ENCODE peak calls at places on chromosomes 13 and 19, in eight cellular contexts. One of them, this sample, is unnamed.

GRCh38 chr19:18397242-18398202 is at the start of gene LRRC25:
- DNase-seq in HEK293T: no peak
- DNase-seq in activated effector memory CD4-positive, alpha-beta T cell treated with anti-CD3 and anti-CD28 coated beads, Interleukin-2, amount 50 U/mL, for 16 hours: no peak
- DNase-seq in Caki2: no peak
- DNase-seq in stimulated activated CD4-positive, alpha-beta T cell treated with anti-CD3 and anti-CD28 coated beads, Interleukin-4, amount 100 ng/mL, for 4 hours: no peak
- DNase-seq in stomach: no peak
- DNase-seq in T-helper 17 cell: no peak
- DNase-seq in HCT116: no peak
- DNase-seq in this sample: peak

GRCh38 chr19:13978721-13979191 is 26.4 kb downstream of the DCAF15 start:
- DNase-seq in stimulated activated CD4-positive, alpha-beta T cell treated with anti-CD3 and anti-CD28 coated beads, Interleukin-4, amount 100 ng/mL, for 4 hours: no peak
- DNase-seq in HEK293T: no peak
- DNase-seq in HCT116: no peak
- DNase-seq in stomach: no peak
- DNase-seq in T-helper 17 cell: no peak
- DNase-seq in activated effector memory CD4-positive, alpha-beta T cell treated with anti-CD3 and anti-CD28 coated beads, Interleukin-2, amount 50 U/mL, for 16 hours: no peak
- DNase-seq in Caki2: no peak
- DNase-seq in this sample: no peak

GRCh38 chr19:42410371-42410770 is 16.8 kb downstream of the LIPE start:
- DNase-seq in HCT116: no peak
- DNase-seq in HEK293T: no peak
- DNase-seq in stomach: no peak
- DNase-seq in activated effector memory CD4-positive, alpha-beta T cell treated with anti-CD3 and anti-CD28 coated beads, Interleukin-2, amount 50 U/mL, for 16 hours: no peak
- DNase-seq in Caki2: no peak
- DNase-seq in T-helper 17 cell: no peak
- DNase-seq in stimulated activated CD4-positive, alpha-beta T cell treated with anti-CD3 and anti-CD28 coated beads, Interleukin-4, amount 100 ng/mL, for 4 hours: no peak
- DNase-seq in this sample: no peak

GRCh38 chr19:48413879-48414623 is 20.6 kb downstream of the GRIN2D start:
- DNase-seq in Caki2: peak
- DNase-seq in stomach: no peak
- DNase-seq in T-helper 17 cell: no peak
- DNase-seq in HEK293T: no peak
- DNase-seq in stimulated activated CD4-positive, alpha-beta T cell treated with anti-CD3 and anti-CD28 coated beads, Interleukin-4, amount 100 ng/mL, for 4 hours: no peak
- DNase-seq in HCT116: no peak
- DNase-seq in activated effector memory CD4-positive, alpha-beta T cell treated with anti-CD3 and anti-CD28 coated beads, Interleukin-2, amount 50 U/mL, for 16 hours: no peak
- DNase-seq in this sample: no peak

GRCh38 chr19:49678970-49679831 is 2.1 kb downstream of the PRMT1 start:
- DNase-seq in T-helper 17 cell: no peak
- DNase-seq in activated effector memory CD4-positive, alpha-beta T cell treated with anti-CD3 and anti-CD28 coated beads, Interleukin-2, amount 50 U/mL, for 16 hours: no peak
- DNase-seq in Caki2: no peak
- DNase-seq in HCT116: no peak
- DNase-seq in stomach: no peak
- DNase-seq in stimulated activated CD4-positive, alpha-beta T cell treated with anti-CD3 and anti-CD28 coated beads, Interleukin-4, amount 100 ng/mL, for 4 hours: no peak
- DNase-seq in HEK293T: no peak
- DNase-seq in this sample: no peak

GRCh38 chr13:48319458-48320395 is 16.2 kb downstream of the RB1 start:
- DNase-seq in Caki2: no peak
- DNase-seq in activated effector memory CD4-positive, alpha-beta T cell treated with anti-CD3 and anti-CD28 coated beads, Interleukin-2, amount 50 U/mL, for 16 hours: peak
- DNase-seq in HCT116: no peak
- DNase-seq in HEK293T: no peak
- DNase-seq in stomach: no peak
- DNase-seq in stimulated activated CD4-positive, alpha-beta T cell treated with anti-CD3 and anti-CD28 coated beads, Interleukin-4, amount 100 ng/mL, for 4 hours: no peak
- DNase-seq in T-helper 17 cell: no peak
- DNase-seq in this sample: no peak

GRCh38 chr13:93716623-93717022 is 490.0 kb downstream of the GPC6 start:
- DNase-seq in stimulated activated CD4-positive, alpha-beta T cell treated with anti-CD3 and anti-CD28 coated beads, Interleukin-4, amount 100 ng/mL, for 4 hours: no peak
- DNase-seq in stomach: no peak
- DNase-seq in Caki2: no peak
- DNase-seq in activated effector memory CD4-positive, alpha-beta T cell treated with anti-CD3 and anti-CD28 coated beads, Interleukin-2, amount 50 U/mL, for 16 hours: no peak
- DNase-seq in T-helper 17 cell: no peak
- DNase-seq in HEK293T: no peak
- DNase-seq in HCT116: no peak
- DNase-seq in this sample: no peak

GRCh38 chr13:37709318-37709717 is 110.8 kb upstream of the POSTN start:
- DNase-seq in HEK293T: no peak
- DNase-seq in Caki2: no peak
- DNase-seq in HCT116: no peak
- DNase-seq in activated effector memory CD4-positive, alpha-beta T cell treated with anti-CD3 and anti-CD28 coated beads, Interleukin-2, amount 50 U/mL, for 16 hours: no peak
- DNase-seq in stimulated activated CD4-positive, alpha-beta T cell treated with anti-CD3 and anti-CD28 coated beads, Interleukin-4, amount 100 ng/mL, for 4 hours: no peak
- DNase-seq in stomach: no peak
- DNase-seq in T-helper 17 cell: no peak
- DNase-seq in this sample: no peak

GRCh38 chr19:53947624-53948023 is 15.1 kb upstream of the CACNG8 start:
- DNase-seq in stimulated activated CD4-positive, alpha-beta T cell treated with anti-CD3 and anti-CD28 coated beads, Interleukin-4, amount 100 ng/mL, for 4 hours: no peak
- DNase-seq in HCT116: peak
- DNase-seq in activated effector memory CD4-positive, alpha-beta T cell treated with anti-CD3 and anti-CD28 coated beads, Interleukin-2, amount 50 U/mL, for 16 hours: no peak
- DNase-seq in HEK293T: peak
- DNase-seq in Caki2: no peak
- DNase-seq in stomach: no peak
- DNase-seq in T-helper 17 cell: no peak
- DNase-seq in this sample: no peak

GRCh38 chr19:43562698-43563241 is 12.6 kb downstream of the XRCC1 start:
- DNase-seq in stomach: peak
- DNase-seq in stimulated activated CD4-positive, alpha-beta T cell treated with anti-CD3 and anti-CD28 coated beads, Interleukin-4, amount 100 ng/mL, for 4 hours: peak
- DNase-seq in Caki2: peak
- DNase-seq in T-helper 17 cell: peak
- DNase-seq in HCT116: no peak
- DNase-seq in activated effector memory CD4-positive, alpha-beta T cell treated with anti-CD3 and anti-CD28 coated beads, Interleukin-2, amount 50 U/mL, for 16 hours: peak
- DNase-seq in HEK293T: no peak
- DNase-seq in this sample: peak

GRCh38 chr13:51067376-51068125 is 43.5 kb downstream of the C13orf42 start:
- DNase-seq in activated effector memory CD4-positive, alpha-beta T cell treated with anti-CD3 and anti-CD28 coated beads, Interleukin-2, amount 50 U/mL, for 16 hours: no peak
- DNase-seq in Caki2: no peak
- DNase-seq in stimulated activated CD4-positive, alpha-beta T cell treated with anti-CD3 and anti-CD28 coated beads, Interleukin-4, amount 100 ng/mL, for 4 hours: no peak
- DNase-seq in HEK293T: no peak
- DNase-seq in T-helper 17 cell: no peak
- DNase-seq in stomach: no peak
- DNase-seq in HCT116: no peak
- DNase-seq in this sample: no peak

GRCh38 chr19:56538254-56538760 is 441 bp upstream of the ZFP28 start:
- DNase-seq in stimulated activated CD4-positive, alpha-beta T cell treated with anti-CD3 and anti-CD28 coated beads, Interleukin-4, amount 100 ng/mL, for 4 hours: peak
- DNase-seq in Caki2: no peak
- DNase-seq in activated effector memory CD4-positive, alpha-beta T cell treated with anti-CD3 and anti-CD28 coated beads, Interleukin-2, amount 50 U/mL, for 16 hours: peak
- DNase-seq in HEK293T: peak
- DNase-seq in T-helper 17 cell: peak
- DNase-seq in stomach: peak
- DNase-seq in HCT116: no peak
- DNase-seq in this sample: peak

GRCh38 chr13:44487989-44488388 is 88.1 kb downstream of the TSC22D1 start:
- DNase-seq in stomach: no peak
- DNase-seq in Caki2: no peak
- DNase-seq in HCT116: no peak
- DNase-seq in HEK293T: no peak
- DNase-seq in stimulated activated CD4-positive, alpha-beta T cell treated with anti-CD3 and anti-CD28 coated beads, Interleukin-4, amount 100 ng/mL, for 4 hours: no peak
- DNase-seq in activated effector memory CD4-positive, alpha-beta T cell treated with anti-CD3 and anti-CD28 coated beads, Interleukin-2, amount 50 U/mL, for 16 hours: no peak
- DNase-seq in T-helper 17 cell: no peak
- DNase-seq in this sample: no peak

GRCh38 chr13:91498298-91498697 is 99.9 kb downstream of the GPC5 start:
- DNase-seq in HEK293T: no peak
- DNase-seq in T-helper 17 cell: no peak
- DNase-seq in Caki2: no peak
- DNase-seq in activated effector memory CD4-positive, alpha-beta T cell treated with anti-CD3 and anti-CD28 coated beads, Interleukin-2, amount 50 U/mL, for 16 hours: no peak
- DNase-seq in stomach: no peak
- DNase-seq in HCT116: no peak
- DNase-seq in stimulated activated CD4-positive, alpha-beta T cell treated with anti-CD3 and anti-CD28 coated beads, Interleukin-4, amount 100 ng/mL, for 4 hours: no peak
- DNase-seq in this sample: no peak

GRCh38 chr19:4748185-4748584 is 24.5 kb upstream of the DPP9 start:
- DNase-seq in stomach: no peak
- DNase-seq in stimulated activated CD4-positive, alpha-beta T cell treated with anti-CD3 and anti-CD28 coated beads, Interleukin-4, amount 100 ng/mL, for 4 hours: no peak
- DNase-seq in activated effector memory CD4-positive, alpha-beta T cell treated with anti-CD3 and anti-CD28 coated beads, Interleukin-2, amount 50 U/mL, for 16 hours: no peak
- DNase-seq in HCT116: no peak
- DNase-seq in Caki2: no peak
- DNase-seq in T-helper 17 cell: no peak
- DNase-seq in HEK293T: no peak
- DNase-seq in this sample: no peak

GRCh38 chr19:14370169-14370998 is 10.9 kb upstream of the ADGRE5 start:
- DNase-seq in activated effector memory CD4-positive, alpha-beta T cell treated with anti-CD3 and anti-CD28 coated beads, Interleukin-2, amount 50 U/mL, for 16 hours: peak
- DNase-seq in HEK293T: no peak
- DNase-seq in stomach: no peak
- DNase-seq in stimulated activated CD4-positive, alpha-beta T cell treated with anti-CD3 and anti-CD28 coated beads, Interleukin-4, amount 100 ng/mL, for 4 hours: peak
- DNase-seq in T-helper 17 cell: peak
- DNase-seq in Caki2: peak
- DNase-seq in HCT116: no peak
- DNase-seq in this sample: peak

GRCh38 chr13:112124100-112124499 is 57.2 kb downstream of the SOX1 start:
- DNase-seq in HEK293T: no peak
- DNase-seq in stimulated activated CD4-positive, alpha-beta T cell treated with anti-CD3 and anti-CD28 coated beads, Interleukin-4, amount 100 ng/mL, for 4 hours: no peak
- DNase-seq in T-helper 17 cell: no peak
- DNase-seq in activated effector memory CD4-positive, alpha-beta T cell treated with anti-CD3 and anti-CD28 coated beads, Interleukin-2, amount 50 U/mL, for 16 hours: no peak
- DNase-seq in Caki2: no peak
- DNase-seq in HCT116: no peak
- DNase-seq in stomach: no peak
- DNase-seq in this sample: no peak

GRCh38 chr19:41997121-41997850 is 3.3 kb upstream of the ATP1A3 start:
- DNase-seq in T-helper 17 cell: peak
- DNase-seq in stimulated activated CD4-positive, alpha-beta T cell treated with anti-CD3 and anti-CD28 coated beads, Interleukin-4, amount 100 ng/mL, for 4 hours: no peak
- DNase-seq in Caki2: peak
- DNase-seq in stomach: peak
- DNase-seq in HEK293T: peak
- DNase-seq in activated effector memory CD4-positive, alpha-beta T cell treated with anti-CD3 and anti-CD28 coated beads, Interleukin-2, amount 50 U/mL, for 16 hours: peak
- DNase-seq in HCT116: no peak
- DNase-seq in this sample: peak

GRCh38 chr19:46000497-46001246 is 5.4 kb downstream of the CCDC61 start:
- DNase-seq in activated effector memory CD4-positive, alpha-beta T cell treated with anti-CD3 and anti-CD28 coated beads, Interleukin-2, amount 50 U/mL, for 16 hours: peak
- DNase-seq in stimulated activated CD4-positive, alpha-beta T cell treated with anti-CD3 and anti-CD28 coated beads, Interleukin-4, amount 100 ng/mL, for 4 hours: peak
- DNase-seq in stomach: peak
- DNase-seq in HCT116: no peak
- DNase-seq in HEK293T: peak
- DNase-seq in T-helper 17 cell: peak
- DNase-seq in Caki2: no peak
- DNase-seq in this sample: peak

GRCh38 chr13:60267498-60268202 is 103.9 kb upstream of the DIAPH3 start:
- DNase-seq in activated effector memory CD4-positive, alpha-beta T cell treated with anti-CD3 and anti-CD28 coated beads, Interleukin-2, amount 50 U/mL, for 16 hours: no peak
- DNase-seq in stomach: no peak
- DNase-seq in HEK293T: no peak
- DNase-seq in HCT116: no peak
- DNase-seq in Caki2: peak
- DNase-seq in T-helper 17 cell: no peak
- DNase-seq in stimulated activated CD4-positive, alpha-beta T cell treated with anti-CD3 and anti-CD28 coated beads, Interleukin-4, amount 100 ng/mL, for 4 hours: no peak
- DNase-seq in this sample: peak

GRCh38 chr13:25380082-25380481 is 8.3 kb downstream of the ATP8A2 start:
- DNase-seq in T-helper 17 cell: no peak
- DNase-seq in stomach: no peak
- DNase-seq in Caki2: peak
- DNase-seq in HCT116: no peak
- DNase-seq in HEK293T: no peak
- DNase-seq in activated effector memory CD4-positive, alpha-beta T cell treated with anti-CD3 and anti-CD28 coated beads, Interleukin-2, amount 50 U/mL, for 16 hours: no peak
- DNase-seq in stimulated activated CD4-positive, alpha-beta T cell treated with anti-CD3 and anti-CD28 coated beads, Interleukin-4, amount 100 ng/mL, for 4 hours: no peak
- DNase-seq in this sample: no peak

GRCh38 chr19:677201-677600 is 1.0 kb downstream of the FSTL3 start:
- DNase-seq in stimulated activated CD4-positive, alpha-beta T cell treated with anti-CD3 and anti-CD28 coated beads, Interleukin-4, amount 100 ng/mL, for 4 hours: no peak
- DNase-seq in HEK293T: no peak
- DNase-seq in stomach: peak
- DNase-seq in Caki2: peak
- DNase-seq in activated effector memory CD4-positive, alpha-beta T cell treated with anti-CD3 and anti-CD28 coated beads, Interleukin-2, amount 50 U/mL, for 16 hours: no peak
- DNase-seq in T-helper 17 cell: no peak
- DNase-seq in HCT116: no peak
- DNase-seq in this sample: no peak

GRCh38 chr19:8396563-8397203 is 6.5 kb downstream of the RAB11B start:
- DNase-seq in stimulated activated CD4-positive, alpha-beta T cell treated with anti-CD3 and anti-CD28 coated beads, Interleukin-4, amount 100 ng/mL, for 4 hours: peak
- DNase-seq in stomach: peak
- DNase-seq in HEK293T: peak
- DNase-seq in HCT116: no peak
- DNase-seq in activated effector memory CD4-positive, alpha-beta T cell treated with anti-CD3 and anti-CD28 coated beads, Interleukin-2, amount 50 U/mL, for 16 hours: peak
- DNase-seq in Caki2: no peak
- DNase-seq in T-helper 17 cell: peak
- DNase-seq in this sample: peak

GRCh38 chr19:10899171-10899653 is 27.9 kb downstream of the CARM1 start:
- DNase-seq in T-helper 17 cell: no peak
- DNase-seq in stomach: peak
- DNase-seq in HCT116: no peak
- DNase-seq in Caki2: no peak
- DNase-seq in activated effector memory CD4-positive, alpha-beta T cell treated with anti-CD3 and anti-CD28 coated beads, Interleukin-2, amount 50 U/mL, for 16 hours: no peak
- DNase-seq in stimulated activated CD4-positive, alpha-beta T cell treated with anti-CD3 and anti-CD28 coated beads, Interleukin-4, amount 100 ng/mL, for 4 hours: no peak
- DNase-seq in HEK293T: no peak
- DNase-seq in this sample: no peak

GRCh38 chr19:57171551-57172081 is 4.3 kb upstream of the DUXA start:
- DNase-seq in HEK293T: peak
- DNase-seq in T-helper 17 cell: peak
- DNase-seq in stimulated activated CD4-positive, alpha-beta T cell treated with anti-CD3 and anti-CD28 coated beads, Interleukin-4, amount 100 ng/mL, for 4 hours: peak
- DNase-seq in Caki2: peak
- DNase-seq in stomach: no peak
- DNase-seq in HCT116: no peak
- DNase-seq in activated effector memory CD4-positive, alpha-beta T cell treated with anti-CD3 and anti-CD28 coated beads, Interleukin-2, amount 50 U/mL, for 16 hours: peak
- DNase-seq in this sample: peak

GRCh38 chr13:58946274-58946673 is 1217.5 kb downstream of the DIAPH3 start:
- DNase-seq in HCT116: no peak
- DNase-seq in HEK293T: no peak
- DNase-seq in stimulated activated CD4-positive, alpha-beta T cell treated with anti-CD3 and anti-CD28 coated beads, Interleukin-4, amount 100 ng/mL, for 4 hours: no peak
- DNase-seq in Caki2: no peak
- DNase-seq in activated effector memory CD4-positive, alpha-beta T cell treated with anti-CD3 and anti-CD28 coated beads, Interleukin-2, amount 50 U/mL, for 16 hours: no peak
- DNase-seq in T-helper 17 cell: no peak
- DNase-seq in stomach: no peak
- DNase-seq in this sample: no peak

GRCh38 chr13:109163052-109163413 is 533.6 kb downstream of the MYO16 start:
- DNase-seq in T-helper 17 cell: no peak
- DNase-seq in activated effector memory CD4-positive, alpha-beta T cell treated with anti-CD3 and anti-CD28 coated beads, Interleukin-2, amount 50 U/mL, for 16 hours: no peak
- DNase-seq in Caki2: no peak
- DNase-seq in stimulated activated CD4-positive, alpha-beta T cell treated with anti-CD3 and anti-CD28 coated beads, Interleukin-4, amount 100 ng/mL, for 4 hours: no peak
- DNase-seq in stomach: no peak
- DNase-seq in HCT116: no peak
- DNase-seq in HEK293T: no peak
- DNase-seq in this sample: no peak

GRCh38 chr13:20544186-20544914 is 18.7 kb upstream of the CRYL1 start:
- DNase-seq in stimulated activated CD4-positive, alpha-beta T cell treated with anti-CD3 and anti-CD28 coated beads, Interleukin-4, amount 100 ng/mL, for 4 hours: no peak
- DNase-seq in activated effector memory CD4-positive, alpha-beta T cell treated with anti-CD3 and anti-CD28 coated beads, Interleukin-2, amount 50 U/mL, for 16 hours: no peak
- DNase-seq in HEK293T: no peak
- DNase-seq in HCT116: no peak
- DNase-seq in T-helper 17 cell: no peak
- DNase-seq in stomach: no peak
- DNase-seq in Caki2: no peak
- DNase-seq in this sample: no peak

GRCh38 chr13:23859904-23860303 is 29.3 kb downstream of the MIPEP start:
- DNase-seq in HCT116: no peak
- DNase-seq in HEK293T: no peak
- DNase-seq in Caki2: no peak
- DNase-seq in stimulated activated CD4-positive, alpha-beta T cell treated with anti-CD3 and anti-CD28 coated beads, Interleukin-4, amount 100 ng/mL, for 4 hours: no peak
- DNase-seq in stomach: no peak
- DNase-seq in T-helper 17 cell: no peak
- DNase-seq in activated effector memory CD4-positive, alpha-beta T cell treated with anti-CD3 and anti-CD28 coated beads, Interleukin-2, amount 50 U/mL, for 16 hours: no peak
- DNase-seq in this sample: no peak

GRCh38 chr13:106752584-106753202 is 184.8 kb upstream of the ARGLU1 start:
- DNase-seq in T-helper 17 cell: no peak
- DNase-seq in stomach: no peak
- DNase-seq in HCT116: no peak
- DNase-seq in activated effector memory CD4-positive, alpha-beta T cell treated with anti-CD3 and anti-CD28 coated beads, Interleukin-2, amount 50 U/mL, for 16 hours: no peak
- DNase-seq in HEK293T: no peak
- DNase-seq in stimulated activated CD4-positive, alpha-beta T cell treated with anti-CD3 and anti-CD28 coated beads, Interleukin-4, amount 100 ng/mL, for 4 hours: no peak
- DNase-seq in Caki2: no peak
- DNase-seq in this sample: no peak

GRCh38 chr19:41616785-41617621 is 9.9 kb downstream of the CEACAM4 start:
- DNase-seq in HEK293T: peak
- DNase-seq in activated effector memory CD4-positive, alpha-beta T cell treated with anti-CD3 and anti-CD28 coated beads, Interleukin-2, amount 50 U/mL, for 16 hours: peak
- DNase-seq in stimulated activated CD4-positive, alpha-beta T cell treated with anti-CD3 and anti-CD28 coated beads, Interleukin-4, amount 100 ng/mL, for 4 hours: no peak
- DNase-seq in Caki2: peak
- DNase-seq in T-helper 17 cell: no peak
- DNase-seq in HCT116: no peak
- DNase-seq in stomach: no peak
- DNase-seq in this sample: peak

GRCh38 chr19:45152504-45153338 is 8.1 kb downstream of the NKPD1 start:
- DNase-seq in T-helper 17 cell: no peak
- DNase-seq in HCT116: no peak
- DNase-seq in stimulated activated CD4-positive, alpha-beta T cell treated with anti-CD3 and anti-CD28 coated beads, Interleukin-4, amount 100 ng/mL, for 4 hours: peak
- DNase-seq in activated effector memory CD4-positive, alpha-beta T cell treated with anti-CD3 and anti-CD28 coated beads, Interleukin-2, amount 50 U/mL, for 16 hours: peak
- DNase-seq in Caki2: no peak
- DNase-seq in HEK293T: no peak
- DNase-seq in stomach: peak
- DNase-seq in this sample: peak

GRCh38 chr19:6066661-6067646 is 43.3 kb downstream of the RFX2 start:
- DNase-seq in HEK293T: peak
- DNase-seq in stimulated activated CD4-positive, alpha-beta T cell treated with anti-CD3 and anti-CD28 coated beads, Interleukin-4, amount 100 ng/mL, for 4 hours: no peak
- DNase-seq in stomach: peak
- DNase-seq in T-helper 17 cell: peak
- DNase-seq in Caki2: peak
- DNase-seq in activated effector memory CD4-positive, alpha-beta T cell treated with anti-CD3 and anti-CD28 coated beads, Interleukin-2, amount 50 U/mL, for 16 hours: peak
- DNase-seq in HCT116: no peak
- DNase-seq in this sample: peak

GRCh38 chr19:19338082-19338481 is 17.5 kb downstream of the MAU2 start:
- DNase-seq in Caki2: no peak
- DNase-seq in HCT116: no peak
- DNase-seq in T-helper 17 cell: no peak
- DNase-seq in activated effector memory CD4-positive, alpha-beta T cell treated with anti-CD3 and anti-CD28 coated beads, Interleukin-2, amount 50 U/mL, for 16 hours: no peak
- DNase-seq in stimulated activated CD4-positive, alpha-beta T cell treated with anti-CD3 and anti-CD28 coated beads, Interleukin-4, amount 100 ng/mL, for 4 hours: no peak
- DNase-seq in HEK293T: no peak
- DNase-seq in stomach: no peak
- DNase-seq in this sample: no peak

This sample was measured in activated CD4-positive, alpha-beta memory T cell treated with anti-CD3 and anti-CD28 coated beads for 36 hours.